ENCODE peak calls at places on chromosomes 6 and 20, in four cellular contexts. M is EH, P is heart left ventricle, H is body of pancreas. C is an unnamed sample.

GRCh38 chr20:20060234-20060998 is 8.1 kb downstream of the CFAP61 start:
- DNase-seq in M (no peak), P (no peak), H (no peak), C (no peak)

GRCh38 chr20:57131601-57132391 is 134.6 kb downstream of the BMP7 start:
- DNase-seq in M (no peak), P (no peak), H (no peak), C (no peak)

GRCh38 chr20:3927486-3928291 is 38.5 kb downstream of the PANK2 start:
- DNase-seq in M (no peak), P (no peak), H (no peak), C (no peak)

GRCh38 chr20:7124120-7124519 is 356.6 kb downstream of the BMP2 start:
- DNase-seq in M (no peak), P (no peak), H (no peak), C (no peak)

GRCh38 chr6:71460933-71461332 is 172.3 kb downstream of the OGFRL1 start:
- DNase-seq in M (no peak), P (no peak), H (no peak), C (no peak)

GRCh38 chr20:23510000-23510590 is 19.2 kb downstream of the CST8 start:
- DNase-seq in M (no peak), P (no peak), H (no peak), C (no peak)

GRCh38 chr6:27472182-27472616 is 706 bp downstream of the ZNF184 start:
- DNase-seq in M (peak; percentile 71), P (no peak), H (no peak), C (no peak)

GRCh38 chr6:11366183-11366933 is 133.9 kb upstream of the NEDD9 start:
- DNase-seq in M (no peak), P (no peak), H (no peak), C (no peak)

GRCh38 chr6:141809901-141810300 is 322.8 kb upstream of the GJE1 start:
- DNase-seq in M (peak; percentile 57), P (no peak), H (no peak), C (no peak)

GRCh38 chr6:107179004-107179403 is 63.7 kb upstream of the BEND3 start:
- DNase-seq in M (peak; percentile 11), P (no peak), H (no peak), C (no peak)

GRCh38 chr20:621115-621756 is 11.1 kb upstream of the TCF15 start:
- DNase-seq in M (peak; percentile 51), P (no peak), H (no peak), C (no peak)